ENCODE peak calls at places on chromosome 2, in ten cellular contexts. One of them, this sample, is unnamed.

GRCh38 chr2:127371037-127371436 is 16.7 kb downstream of the MAP3K2 start:
- DNase-seq in T-cell: no peak
- DNase-seq in H9: no peak
- DNase-seq in nucleus accumbens: no peak
- DNase-seq in psoas muscle: peak; percentile 65
- DNase-seq in EH: no peak
- DNase-seq in NCI-H1105: no peak
- DNase-seq in NCI-H2081: no peak
- DNase-seq in naive thymus-derived CD4-positive, alpha-beta T cell: no peak
- DNase-seq in effector CD4-positive, alpha-beta T cell: no peak
- DNase-seq in this sample: no peak

GRCh38 chr2:239946570-239947311 is 78.4 kb downstream of the NDUFA10 start:
- DNase-seq in T-cell: peak; percentile 7
- DNase-seq in H9: peak; percentile 16
- DNase-seq in nucleus accumbens: no peak
- DNase-seq in psoas muscle: no peak
- DNase-seq in EH: no peak
- DNase-seq in NCI-H1105: no peak
- DNase-seq in NCI-H2081: no peak
- DNase-seq in naive thymus-derived CD4-positive, alpha-beta T cell: no peak
- DNase-seq in effector CD4-positive, alpha-beta T cell: no peak
- DNase-seq in this sample: no peak

GRCh38 chr2:37683926-37684780 is 12.7 kb upstream of the CDC42EP3 start:
- DNase-seq in T-cell: no peak
- DNase-seq in H9: no peak
- DNase-seq in nucleus accumbens: no peak
- DNase-seq in psoas muscle: no peak
- DNase-seq in EH: no peak
- DNase-seq in NCI-H1105: no peak
- DNase-seq in NCI-H2081: no peak
- DNase-seq in naive thymus-derived CD4-positive, alpha-beta T cell: peak; percentile 55
- DNase-seq in effector CD4-positive, alpha-beta T cell: no peak
- DNase-seq in this sample: peak; percentile 52

GRCh38 chr2:240319855-240320560 is 115.5 kb upstream of the GPC1 start:
- DNase-seq in T-cell: no peak
- DNase-seq in H9: no peak
- DNase-seq in nucleus accumbens: no peak
- DNase-seq in psoas muscle: no peak
- DNase-seq in EH: peak; percentile 96
- DNase-seq in NCI-H1105: no peak
- DNase-seq in NCI-H2081: no peak
- DNase-seq in naive thymus-derived CD4-positive, alpha-beta T cell: no peak
- DNase-seq in effector CD4-positive, alpha-beta T cell: no peak
- DNase-seq in this sample: no peak

GRCh38 chr2:199100326-199101110 is 357.2 kb downstream of the SATB2 start:
- DNase-seq in T-cell: no peak
- DNase-seq in H9: no peak
- DNase-seq in nucleus accumbens: no peak
- DNase-seq in psoas muscle: no peak
- DNase-seq in EH: peak; percentile 50
- DNase-seq in NCI-H1105: no peak
- DNase-seq in NCI-H2081: peak; percentile 88
- DNase-seq in naive thymus-derived CD4-positive, alpha-beta T cell: no peak
- DNase-seq in effector CD4-positive, alpha-beta T cell: no peak
- DNase-seq in this sample: no peak

GRCh38 chr2:7023542-7023941 is 106.3 kb downstream of the RNF144A start:
- DNase-seq in T-cell: no peak
- DNase-seq in H9: no peak
- DNase-seq in nucleus accumbens: no peak
- DNase-seq in psoas muscle: no peak
- DNase-seq in EH: no peak
- DNase-seq in NCI-H1105: no peak
- DNase-seq in NCI-H2081: no peak
- DNase-seq in naive thymus-derived CD4-positive, alpha-beta T cell: no peak
- DNase-seq in effector CD4-positive, alpha-beta T cell: no peak
- DNase-seq in this sample: no peak

GRCh38 chr2:188695953-188696352 is 278.2 kb upstream of the COL3A1 start:
- DNase-seq in T-cell: no peak
- DNase-seq in H9: no peak
- DNase-seq in nucleus accumbens: no peak
- DNase-seq in psoas muscle: no peak
- DNase-seq in EH: peak; percentile 81
- DNase-seq in NCI-H1105: no peak
- DNase-seq in NCI-H2081: no peak
- DNase-seq in naive thymus-derived CD4-positive, alpha-beta T cell: no peak
- DNase-seq in effector CD4-positive, alpha-beta T cell: no peak
- DNase-seq in this sample: no peak

GRCh38 chr2:62178741-62179271 is 17.1 kb upstream of the B3GNT2 start:
- DNase-seq in T-cell: no peak
- DNase-seq in H9: no peak
- DNase-seq in nucleus accumbens: no peak
- DNase-seq in psoas muscle: no peak
- DNase-seq in EH: peak; percentile 71
- DNase-seq in NCI-H1105: no peak
- DNase-seq in NCI-H2081: no peak
- DNase-seq in naive thymus-derived CD4-positive, alpha-beta T cell: no peak
- DNase-seq in effector CD4-positive, alpha-beta T cell: no peak
- DNase-seq in this sample: no peak

GRCh38 chr2:27911458-27912210 is 21.1 kb downstream of the BABAM2 start:
- DNase-seq in T-cell: no peak
- DNase-seq in H9: no peak
- DNase-seq in nucleus accumbens: no peak
- DNase-seq in psoas muscle: no peak
- DNase-seq in EH: no peak
- DNase-seq in NCI-H1105: no peak
- DNase-seq in NCI-H2081: no peak
- DNase-seq in naive thymus-derived CD4-positive, alpha-beta T cell: no peak
- DNase-seq in effector CD4-positive, alpha-beta T cell: no peak
- DNase-seq in this sample: no peak